ENCODE peak calls at places on chromosomes 13 and 19, in five cellular contexts. One of them, this sample, is unnamed.

GRCh38 chr19:46350758-46351159 is 3.9 kb downstream of the PPP5C start:
- DNase-seq in brain microvascular endothelial cell: no peak
- DNase-seq in CD8-positive, alpha-beta memory T cell: no peak
- DNase-seq in fibroblast of mammary gland: no peak
- DNase-seq in PC-3: no peak
- DNase-seq in this sample: no peak

GRCh38 chr13:71865858-71866172 is 1.2 kb downstream of the DACH1 start:
- DNase-seq in brain microvascular endothelial cell: no peak
- DNase-seq in PC-3: no peak
- DNase-seq in fibroblast of mammary gland: no peak
- DNase-seq in CD8-positive, alpha-beta memory T cell: no peak
- DNase-seq in this sample: no peak

GRCh38 chr13:70171151-70171550 is 62.9 kb upstream of the KLHL1 start:
- DNase-seq in PC-3: peak; percentile 44
- DNase-seq in fibroblast of mammary gland: no peak
- DNase-seq in CD8-positive, alpha-beta memory T cell: no peak
- DNase-seq in brain microvascular endothelial cell: no peak
- DNase-seq in this sample: no peak

GRCh38 chr13:27293873-27294515 is 23.4 kb downstream of the RASL11A start:
- DNase-seq in PC-3: no peak
- DNase-seq in fibroblast of mammary gland: no peak
- DNase-seq in brain microvascular endothelial cell: no peak
- DNase-seq in CD8-positive, alpha-beta memory T cell: no peak
- DNase-seq in this sample: no peak

GRCh38 chr19:49398001-49398615 is 10.1 kb downstream of the KASH5 start:
- DNase-seq in CD8-positive, alpha-beta memory T cell: no peak
- DNase-seq in fibroblast of mammary gland: no peak
- DNase-seq in PC-3: no peak
- DNase-seq in brain microvascular endothelial cell: no peak
- DNase-seq in this sample: no peak

GRCh38 chr19:58361900-58362271 is 665 bp downstream of the ZNF497 start:
- DNase-seq in PC-3: peak; percentile 36
- DNase-seq in brain microvascular endothelial cell: no peak
- DNase-seq in CD8-positive, alpha-beta memory T cell: no peak
- DNase-seq in fibroblast of mammary gland: peak; percentile 54
- DNase-seq in this sample: peak; percentile 55

GRCh38 chr13:51998723-51999471 is 12.4 kb downstream of the ATP7B start:
- DNase-seq in fibroblast of mammary gland: no peak
- DNase-seq in CD8-positive, alpha-beta memory T cell: no peak
- DNase-seq in PC-3: peak; percentile 22
- DNase-seq in brain microvascular endothelial cell: no peak
- DNase-seq in this sample: no peak

GRCh38 chr19:29014857-29015436 is 198.0 kb downstream of the UQCRFS1 start:
- DNase-seq in PC-3: no peak
- DNase-seq in fibroblast of mammary gland: no peak
- DNase-seq in brain microvascular endothelial cell: no peak
- DNase-seq in CD8-positive, alpha-beta memory T cell: no peak
- DNase-seq in this sample: no peak

GRCh38 chr13:31045621-31046081 is 113.2 kb downstream of the TEX26 start:
- DNase-seq in CD8-positive, alpha-beta memory T cell: peak; percentile 16
- DNase-seq in PC-3: peak; percentile 93
- DNase-seq in fibroblast of mammary gland: peak; percentile 93
- DNase-seq in brain microvascular endothelial cell: peak; percentile 93
- DNase-seq in this sample: peak; percentile 96

GRCh38 chr13:97189943-97190342 is 32.2 kb upstream of the MBNL2 start:
- DNase-seq in fibroblast of mammary gland: no peak
- DNase-seq in CD8-positive, alpha-beta memory T cell: no peak
- DNase-seq in PC-3: no peak
- DNase-seq in brain microvascular endothelial cell: no peak
- DNase-seq in this sample: no peak

GRCh38 chr19:4773047-4773640 is 18.4 kb upstream of the FEM1A start:
- DNase-seq in PC-3: no peak
- DNase-seq in brain microvascular endothelial cell: no peak
- DNase-seq in CD8-positive, alpha-beta memory T cell: no peak
- DNase-seq in fibroblast of mammary gland: no peak
- DNase-seq in this sample: no peak

GRCh38 chr19:15280915-15281683 is 48.9 kb upstream of the EPHX3 start:
- DNase-seq in CD8-positive, alpha-beta memory T cell: no peak
- DNase-seq in brain microvascular endothelial cell: peak; percentile 69
- DNase-seq in fibroblast of mammary gland: peak; percentile 88
- DNase-seq in PC-3: peak; percentile 23
- DNase-seq in this sample: peak; percentile 89
- H3K4me3 ChIP-seq in CD8-positive, alpha-beta memory T cell: no peak overlapping the region
- H3K4me3 ChIP-seq in brain microvascular endothelial cell: no peak overlapping the region
- H3K4me3 ChIP-seq in fibroblast of mammary gland: no peak overlapping the region
- H3K4me3 ChIP-seq in PC-3: no peak overlapping the region
- H3K4me3 ChIP-seq in this sample: no peak overlapping the region

DNA sequence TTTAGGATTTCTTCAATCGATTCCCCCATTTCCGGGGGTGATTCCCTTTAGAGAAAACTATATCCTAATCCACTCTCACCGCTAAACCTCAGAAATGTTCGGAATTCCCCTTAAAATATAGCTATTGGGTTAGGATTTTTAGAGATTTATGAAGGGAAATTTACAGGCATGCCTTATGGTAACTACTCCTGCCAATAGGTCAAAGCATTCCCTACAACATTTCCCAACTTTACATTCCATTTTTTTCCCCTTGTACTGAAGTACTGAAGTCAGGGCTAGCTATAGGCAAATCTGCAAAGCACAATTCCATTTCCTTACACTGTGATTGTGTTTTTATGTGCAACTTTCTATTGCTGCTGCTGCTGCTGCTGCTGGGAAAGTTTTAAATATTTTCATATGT is 2.1 kb downstream of the EDNRB start:
- DNase-seq in PC-3: no peak
- DNase-seq in CD8-positive, alpha-beta memory T cell: no peak
- DNase-seq in fibroblast of mammary gland: peak; percentile 37
- DNase-seq in brain microvascular endothelial cell: no peak
- DNase-seq in this sample: no peak
- H3K4me3 ChIP-seq in PC-3: no peak overlapping the region
- H3K4me3 ChIP-seq in CD8-positive, alpha-beta memory T cell: no peak overlapping the region
- H3K4me3 ChIP-seq in fibroblast of mammary gland: peak overlapping the region; percentile 62
- H3K4me3 ChIP-seq in brain microvascular endothelial cell: no peak overlapping the region
- H3K4me3 ChIP-seq in this sample: peak overlapping the region; percentile 26

DNA sequence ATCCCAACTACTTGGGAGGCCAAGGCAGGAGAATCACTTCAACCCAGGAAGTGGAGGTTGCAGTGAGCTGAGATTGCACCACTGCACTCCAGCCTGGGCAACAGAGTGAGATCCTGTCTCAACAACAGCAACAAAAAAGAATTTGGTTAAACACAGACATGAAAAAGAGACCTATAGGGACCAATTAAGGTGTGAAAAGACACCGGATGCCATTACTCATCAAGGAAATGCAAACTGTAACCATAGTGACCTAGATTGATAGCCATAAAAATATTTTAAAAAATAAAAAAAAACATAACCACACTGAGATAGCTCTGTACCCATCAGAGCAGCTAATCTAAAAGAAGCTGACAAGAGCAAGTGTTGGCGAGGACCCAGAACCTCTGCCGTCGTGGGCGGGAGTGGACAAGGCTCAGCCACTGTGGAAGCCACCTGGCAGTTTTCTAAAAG is 37.1 kb upstream of the ISYNA1 start:
- DNase-seq in brain microvascular endothelial cell: no peak
- DNase-seq in fibroblast of mammary gland: no peak
- DNase-seq in PC-3: no peak
- DNase-seq in CD8-positive, alpha-beta memory T cell: peak; percentile 35
- DNase-seq in this sample: no peak
- H3K4me3 ChIP-seq in brain microvascular endothelial cell: no peak overlapping the region
- H3K4me3 ChIP-seq in fibroblast of mammary gland: no peak overlapping the region
- H3K4me3 ChIP-seq in PC-3: no peak overlapping the region
- H3K4me3 ChIP-seq in CD8-positive, alpha-beta memory T cell: peak overlapping the region; percentile 8
- H3K4me3 ChIP-seq in this sample: no peak overlapping the region

GRCh38 chr13:32376642-32377418 is 51.1 kb downstream of the N4BP2L1 start:
- DNase-seq in fibroblast of mammary gland: no peak
- DNase-seq in PC-3: no peak
- DNase-seq in brain microvascular endothelial cell: no peak
- DNase-seq in CD8-positive, alpha-beta memory T cell: no peak
- DNase-seq in this sample: no peak

GRCh38 chr13:32381539-32381938 is 46.4 kb downstream of the N4BP2L1 start:
- DNase-seq in fibroblast of mammary gland: peak; percentile 39
- DNase-seq in CD8-positive, alpha-beta memory T cell: no peak
- DNase-seq in PC-3: peak; percentile 4
- DNase-seq in brain microvascular endothelial cell: peak; percentile 14
- DNase-seq in this sample: peak; percentile 63

GRCh38 chr13:32378012-32378411 is 49.9 kb downstream of the N4BP2L1 start:
- DNase-seq in brain microvascular endothelial cell: no peak
- DNase-seq in CD8-positive, alpha-beta memory T cell: no peak
- DNase-seq in PC-3: no peak
- DNase-seq in fibroblast of mammary gland: peak; percentile 6
- DNase-seq in this sample: peak; percentile 7
- H3K4me3 ChIP-seq in brain microvascular endothelial cell: no peak overlapping the region
- H3K4me3 ChIP-seq in CD8-positive, alpha-beta memory T cell: no peak overlapping the region
- H3K4me3 ChIP-seq in PC-3: no peak overlapping the region
- H3K4me3 ChIP-seq in fibroblast of mammary gland: no peak overlapping the region
- H3K4me3 ChIP-seq in this sample: no peak overlapping the region

GRCh38 chr19:30450101-30450500 is 77.9 kb downstream of the ZNF536 start:
- DNase-seq in fibroblast of mammary gland: no peak
- DNase-seq in CD8-positive, alpha-beta memory T cell: no peak
- DNase-seq in brain microvascular endothelial cell: no peak
- DNase-seq in PC-3: no peak
- DNase-seq in this sample: peak; percentile 2

GRCh38 chr19:30449191-30449590 is 77.0 kb downstream of the ZNF536 start:
- DNase-seq in PC-3: no peak
- DNase-seq in brain microvascular endothelial cell: no peak
- DNase-seq in CD8-positive, alpha-beta memory T cell: no peak
- DNase-seq in fibroblast of mammary gland: no peak
- DNase-seq in this sample: no peak

GRCh38 chr19:30449673-30450072 is 77.5 kb downstream of the ZNF536 start:
- DNase-seq in fibroblast of mammary gland: no peak
- DNase-seq in PC-3: no peak
- DNase-seq in brain microvascular endothelial cell: no peak
- DNase-seq in CD8-positive, alpha-beta memory T cell: no peak
- DNase-seq in this sample: no peak

GRCh38 chr19:30448386-30449130 is 76.4 kb downstream of the ZNF536 start:
- DNase-seq in fibroblast of mammary gland: no peak
- DNase-seq in CD8-positive, alpha-beta memory T cell: no peak
- DNase-seq in PC-3: no peak
- DNase-seq in brain microvascular endothelial cell: no peak
- DNase-seq in this sample: no peak

GRCh38 chr19:30450945-30451344 is 78.8 kb downstream of the ZNF536 start:
- DNase-seq in PC-3: no peak
- DNase-seq in fibroblast of mammary gland: no peak
- DNase-seq in CD8-positive, alpha-beta memory T cell: no peak
- DNase-seq in brain microvascular endothelial cell: no peak
- DNase-seq in this sample: no peak
- H3K4me3 ChIP-seq in PC-3: no peak overlapping the region
- H3K4me3 ChIP-seq in fibroblast of mammary gland: no peak overlapping the region
- H3K4me3 ChIP-seq in CD8-positive, alpha-beta memory T cell: no peak overlapping the region
- H3K4me3 ChIP-seq in brain microvascular endothelial cell: no peak overlapping the region
- H3K4me3 ChIP-seq in this sample: no peak overlapping the region